ENCODE peak calls at places on chromosomes 11 and 22, in ten cellular contexts. C, S, E, T, V, M, G, K, L and R are unnamed samples.

GRCh38 chr11:23138761-23139160 is 278.5 kb upstream of the CCDC179 start:
- DNase-seq in S (no peak), M (no peak), V (no peak), T (no peak), G (no peak), E (no peak), K (no peak), C (no peak), L (no peak), R (no peak)

GRCh38 chr22:30606455-30607299 is at the start of gene TCN2:
- DNase-seq in L (peak), K (no peak), M (peak), C (peak), T (peak), V (peak), E (peak), G (peak), S (peak), R (peak)

GRCh38 chr11:114059278-114059983 is at the start of gene ZBTB16:
- DNase-seq in M (no peak), S (peak), T (no peak), G (peak), E (peak), L (peak), K (no peak), C (peak), V (no peak), R (peak)

GRCh38 chr11:119432484-119433368 is 9.8 kb upstream of the THY1 start:
- DNase-seq in L (peak), M (peak), K (peak), V (no peak), C (peak), T (peak), E (peak), S (no peak), G (no peak), R (no peak)

GRCh38 chr11:110305169-110306018 is 9.0 kb upstream of the RDX start:
- DNase-seq in K (no peak), S (no peak), L (peak), E (no peak), G (no peak), V (no peak), T (peak), M (peak), C (peak), R (no peak)

GRCh38 chr11:15327786-15328231 is 213.1 kb downstream of the INSC start:
- DNase-seq in M (peak), T (peak), S (peak), L (peak), G (peak), C (peak), V (peak), E (peak), K (no peak), R (peak)

GRCh38 chr11:65988791-65989592 is 13.0 kb downstream of the EIF1AD start:
- DNase-seq in T (peak), E (peak), C (peak), G (peak), K (peak), V (peak), S (peak), L (peak), M (peak), R (peak)

GRCh38 chr11:33538726-33539125 is 161.9 kb downstream of the C11orf91 start:
- DNase-seq in E (no peak), L (no peak), V (no peak), C (no peak), G (no peak), K (no peak), S (no peak), T (no peak), M (no peak), R (no peak)

GRCh38 chr11:33775064-33775807 is 916 bp upstream of the FBXO3 start:
- DNase-seq in L (no peak), M (no peak), S (no peak), C (no peak), V (no peak), T (no peak), E (no peak), K (no peak), G (no peak), R (no peak)

GRCh38 chr11:79362821-79363220 is 78.0 kb downstream of the TENM4 start:
- DNase-seq in K (no peak), E (no peak), G (no peak), V (no peak), T (peak), L (no peak), C (no peak), M (peak), S (no peak), R (no peak)

GRCh38 chr22:38415046-38415445 is 40.0 kb downstream of the KCNJ4 start:
- DNase-seq in S (no peak), G (no peak), K (no peak), M (no peak), E (no peak), T (no peak), L (no peak), C (no peak), V (no peak), R (no peak)

GRCh38 chr22:37051629-37052385 is at the start of gene KCTD17:
- DNase-seq in K (no peak), S (peak), E (peak), C (peak), L (peak), G (peak), V (peak), T (peak), M (peak), R (peak)
- TF ChIP-seq CTCF in K (no peak), S (no peak), E (no peak), C (no peak), L (no peak), G (no peak), V (no peak), T (no peak), M (no peak), R (no peak)

DNA sequence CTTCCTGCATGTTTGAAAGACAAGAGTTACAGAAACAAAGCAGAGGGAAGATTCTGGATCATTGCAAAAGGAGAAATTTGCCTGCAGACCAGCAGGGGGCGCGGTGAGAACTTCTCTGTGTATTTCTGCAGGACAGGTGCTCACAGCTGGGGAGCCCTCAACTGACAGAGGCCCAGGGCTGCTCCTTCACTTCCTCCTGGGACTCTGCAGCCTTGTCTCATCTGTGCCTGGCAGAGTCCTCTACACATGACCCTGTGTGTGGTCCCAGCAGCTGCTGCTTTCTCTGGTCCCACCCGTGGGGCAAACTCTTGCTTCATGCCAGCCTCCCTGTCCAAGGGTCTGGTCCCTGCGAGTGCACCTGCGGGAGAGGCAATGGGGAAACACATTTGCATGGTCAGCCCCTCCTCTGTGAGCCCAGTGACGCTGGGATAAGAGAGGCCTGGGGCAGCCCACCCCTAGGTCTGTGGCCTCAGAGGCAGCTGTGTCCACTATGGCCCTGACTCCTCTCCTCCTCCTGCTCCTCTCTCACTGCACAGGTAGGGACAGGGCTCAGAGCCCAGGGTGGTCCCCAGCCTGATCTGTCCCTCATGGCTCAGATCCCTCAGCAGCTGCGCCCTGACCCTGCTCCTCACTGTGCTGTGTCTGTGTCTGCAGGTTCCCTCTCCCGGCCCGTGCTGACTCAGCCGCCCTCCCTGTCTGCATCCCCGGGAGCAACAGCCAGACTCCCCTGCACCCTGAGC is 43.2 kb upstream of the VPREB1 start:
- DNase-seq in L (peak), C (no peak), G (no peak), V (no peak), K (no peak), T (peak), E (peak), S (peak), M (no peak), R (peak)
- TF ChIP-seq CTCF in L (peak), C (peak), G (no peak), V (peak), K (peak), T (peak), E (peak), S (peak), M (peak), R (peak)

DNA sequence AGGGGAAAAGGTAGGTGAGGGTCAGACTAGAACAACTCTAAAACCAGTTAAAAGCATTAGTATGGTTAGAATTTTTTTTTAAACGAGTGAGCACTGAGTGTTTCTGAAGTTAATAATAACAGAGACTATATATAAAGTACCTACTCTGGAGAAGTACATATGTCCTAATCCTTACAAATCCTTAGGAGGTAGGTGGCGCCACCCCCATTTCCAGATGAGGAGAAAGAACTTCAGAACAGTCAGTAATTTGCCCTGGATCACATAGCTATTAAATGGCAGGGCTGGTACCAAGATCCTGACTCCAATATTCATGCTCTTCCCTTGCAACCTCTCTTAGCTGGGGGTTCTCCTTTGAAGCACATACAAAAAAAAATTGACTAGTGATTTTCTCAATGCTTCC is 80.5 kb downstream of the CLPB start:
- DNase-seq in E (peak), S (peak), L (peak), K (no peak), C (peak), V (peak), T (peak), G (no peak), M (peak), R (no peak)
- TF ChIP-seq CTCF in E (peak), S (no peak), L (peak), K (peak), C (peak), V (peak), T (peak), G (no peak), M (peak), R (peak)

GRCh38 chr22:20016734-20017621 is at the start of gene ARVCF:
- DNase-seq in M (peak), E (peak), T (peak), C (peak), V (peak), K (peak), S (peak), L (peak), G (peak), R (peak)
- TF ChIP-seq CTCF in M (peak), E (no peak), T (no peak), C (peak), V (no peak), K (no peak), S (no peak), L (no peak), G (peak), R (no peak)

GRCh38 chr22:21641417-21641794 is 696 bp upstream of the SDF2L1 start:
- DNase-seq in G (no peak), L (peak), S (peak), T (peak), V (peak), E (peak), K (no peak), C (peak), M (peak), R (peak)
- TF ChIP-seq CTCF in G (no peak), L (peak), S (peak), T (peak), V (peak), E (peak), K (peak), C (peak), M (peak), R (peak)

DNA sequence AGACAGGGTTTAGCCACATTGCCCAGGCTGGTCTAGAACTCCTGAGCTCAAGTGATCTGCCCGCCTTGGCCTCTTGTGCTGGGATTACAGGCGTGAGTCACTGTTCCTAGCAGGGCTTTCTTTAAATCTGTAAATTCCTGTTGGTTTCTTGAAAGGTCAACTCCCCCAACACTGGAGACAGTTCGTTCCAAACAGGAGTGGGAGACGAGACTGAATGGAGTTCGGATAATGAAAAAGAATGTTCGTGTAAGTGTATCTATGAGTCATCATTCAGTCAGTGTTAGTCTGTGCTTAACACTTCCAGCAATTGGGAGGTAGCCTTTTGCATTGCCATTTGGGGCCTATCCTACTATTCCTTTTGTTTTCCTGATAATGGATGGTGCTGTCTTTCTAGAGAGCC is 10.0 kb upstream of the BACE1-AS start:
- DNase-seq in M (peak), L (peak), C (peak), V (no peak), E (peak), K (peak), G (no peak), T (peak), S (no peak), R (no peak)
- TF ChIP-seq CTCF in M (no peak), L (no peak), C (no peak), V (no peak), E (no peak), K (no peak), G (no peak), T (no peak), S (no peak), R (no peak)

GRCh38 chr11:118286545-118286944 is 18.0 kb upstream of the CD3E start:
- DNase-seq in K (no peak), C (no peak), E (no peak), L (no peak), M (no peak), G (no peak), T (no peak), S (no peak), V (no peak), R (no peak)

GRCh38 chr11:118289411-118289810 is 15.1 kb upstream of the CD3E start:
- DNase-seq in M (no peak), S (no peak), E (peak), K (no peak), C (no peak), G (no peak), T (no peak), V (no peak), L (no peak), R (no peak)

GRCh38 chr11:118283756-118284350 is 19.8 kb upstream of the MPZL2 start:
- DNase-seq in G (peak), M (no peak), K (no peak), L (no peak), V (no peak), S (no peak), T (no peak), C (no peak), E (no peak), R (no peak)

GRCh38 chr11:118283311-118283636 is 19.2 kb upstream of the MPZL2 start:
- DNase-seq in K (no peak), V (no peak), M (no peak), C (no peak), T (no peak), G (no peak), S (no peak), E (no peak), L (no peak), R (no peak)

DNA sequence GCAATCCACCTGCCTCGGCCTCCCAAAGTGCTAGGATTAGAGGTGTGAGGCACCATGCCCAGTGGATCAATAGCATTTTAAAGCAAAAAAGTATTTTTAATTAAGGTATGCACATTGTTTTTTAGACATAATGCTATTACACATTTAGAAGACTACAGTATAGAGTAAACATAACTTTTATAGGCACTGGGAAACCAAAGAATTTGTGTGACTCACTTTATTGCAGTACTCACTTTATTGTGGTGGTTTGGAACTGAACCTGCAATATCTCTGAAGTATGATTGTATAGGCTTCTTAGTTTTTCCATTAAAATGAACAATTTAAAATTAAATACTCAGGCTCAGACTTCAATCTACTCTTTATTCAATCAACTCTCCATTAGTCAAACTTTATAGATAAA is 17.5 kb upstream of the CD3E start:
- DNase-seq in T (peak), E (peak), C (peak), S (no peak), K (peak), G (no peak), L (peak), V (no peak), M (peak), R (no peak)
- TF ChIP-seq CTCF in T (no peak), E (no peak), C (no peak), S (no peak), K (no peak), G (no peak), L (no peak), V (no peak), M (no peak), R (no peak)

DNA sequence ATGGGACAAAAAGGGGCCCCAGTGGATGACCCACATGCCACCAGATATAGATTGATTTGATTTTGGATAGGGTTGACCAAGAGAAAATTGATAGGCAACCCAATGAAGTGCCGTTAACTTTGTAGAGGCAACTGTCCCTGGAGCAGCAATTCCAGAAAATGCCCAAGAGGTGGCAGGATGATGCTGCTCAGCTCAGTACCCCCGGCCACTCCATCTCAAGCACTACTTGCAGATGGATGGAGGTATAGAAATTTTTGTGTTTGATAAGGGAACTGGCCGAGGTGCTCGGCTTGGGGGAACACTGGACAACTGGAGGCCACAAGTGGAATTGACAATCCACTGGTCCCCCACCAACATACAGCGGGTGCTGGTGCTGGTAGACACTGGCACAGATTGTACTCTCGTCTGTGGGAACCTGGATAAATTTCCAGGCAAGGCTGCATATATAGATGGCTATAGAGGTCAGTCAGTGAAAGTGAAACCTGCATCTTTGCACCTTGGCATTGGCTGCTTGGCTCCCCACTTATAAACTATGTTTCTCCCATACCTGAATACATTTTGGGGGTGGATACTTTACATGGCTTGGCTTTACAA is 86.3 kb downstream of the CCDC83 start:
- DNase-seq in M (peak), V (peak), K (no peak), E (peak), C (peak), L (peak), T (peak), G (peak), S (peak), R (peak)
- TF ChIP-seq CTCF in M (peak), V (peak), K (peak), E (peak), C (peak), L (peak), T (peak), G (peak), S (peak), R (peak)

GRCh38 chr11:2647953-2648352 is 51.8 kb downstream of the KCNQ1OT1 start:
- DNase-seq in M (no peak), S (no peak), G (no peak), C (no peak), T (no peak), V (no peak), E (no peak), L (no peak), K (no peak), R (no peak)

GRCh38 chr11:2644844-2645778 is 54.7 kb downstream of the KCNQ1OT1 start:
- DNase-seq in S (no peak), T (no peak), V (no peak), K (no peak), G (no peak), C (no peak), M (no peak), E (no peak), L (no peak), R (no peak)

GRCh38 chr11:2647167-2647566 is 52.6 kb downstream of the KCNQ1OT1 start:
- DNase-seq in L (no peak), T (no peak), G (no peak), V (no peak), M (no peak), C (no peak), S (no peak), K (no peak), E (no peak), R (no peak)

GRCh38 chr11:2643746-2644145 is 56.0 kb downstream of the KCNQ1OT1 start:
- DNase-seq in S (no peak), E (no peak), M (no peak), L (no peak), C (no peak), K (no peak), G (no peak), T (no peak), V (no peak), R (no peak)

DNA sequence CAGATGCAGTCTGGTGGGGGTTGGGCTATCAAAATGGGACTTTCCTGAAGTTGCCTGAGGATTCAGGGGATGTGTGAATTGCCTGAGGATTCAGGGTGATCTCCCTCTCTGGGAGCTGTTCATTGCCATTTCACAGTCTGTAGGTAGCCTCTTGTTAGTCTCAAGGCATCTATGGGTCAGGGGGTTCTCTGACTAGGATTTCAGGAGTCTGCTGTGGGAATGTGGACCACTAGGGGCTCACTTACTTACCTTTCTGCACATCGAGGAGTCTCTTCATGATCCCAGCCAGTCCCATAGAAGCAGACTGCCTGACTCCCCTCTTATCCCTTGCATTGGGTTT is 54.0 kb downstream of the KCNQ1OT1 start:
- DNase-seq in M (no peak), S (no peak), L (no peak), C (no peak), T (no peak), G (no peak), V (no peak), K (no peak), E (no peak), R (no peak)
- TF ChIP-seq CTCF in M (no peak), S (no peak), L (no peak), C (no peak), T (no peak), G (no peak), V (no peak), K (no peak), E (no peak), R (no peak)

GRCh38 chr11:68324695-68325094 is 12.3 kb downstream of the LRP5 start:
- DNase-seq in E (no peak), V (no peak), C (no peak), G (no peak), S (no peak), T (no peak), M (no peak), K (no peak), L (no peak), R (no peak)

GRCh38 chr11:68325894-68326220 is 13.5 kb downstream of the LRP5 start:
- DNase-seq in L (no peak), E (no peak), M (no peak), G (no peak), C (no peak), K (no peak), V (no peak), T (no peak), S (no peak), R (no peak)

GRCh38 chr11:68326334-68327215 is 14.2 kb downstream of the LRP5 start:
- DNase-seq in M (no peak), V (no peak), S (no peak), C (no peak), T (no peak), G (no peak), K (no peak), L (no peak), E (no peak), R (no peak)

GRCh38 chr11:68324241-68324640 is 11.8 kb downstream of the LRP5 start:
- DNase-seq in K (no peak), M (no peak), S (no peak), C (no peak), L (no peak), G (no peak), E (no peak), T (no peak), V (no peak), R (no peak)

GRCh38 chr11:68325183-68325893 is 12.9 kb downstream of the LRP5 start:
- DNase-seq in C (no peak), K (no peak), T (no peak), V (no peak), E (no peak), L (no peak), S (no peak), M (no peak), G (no peak), R (no peak)
- TF ChIP-seq CTCF in C (no peak), K (no peak), T (peak), V (no peak), E (no peak), L (no peak), S (peak), M (no peak), G (no peak), R (no peak)